ENCODE peak calls at places on chromosomes 5 and 9, in seven cellular contexts. E is activated effector memory CD4-positive, alpha-beta T cell treated with anti-CD3 and anti-CD28 coated beads, Interleukin-2, amount 50 U/mL, for 16 hours; V is neural crest cell; X is KBM-7; O is AG09309; Q is mucosa of descending colon; W is GM13977. L is an unnamed sample.
A peak's percentile ranks its signal among the peaks of the same experiment; 100 is the strongest.

GRCh38 chr9:101514056-101514455 is 19.6 kb upstream of the RNF20 start:
- DNase-seq in E (no peak), V (no peak), X (no peak), O (no peak), Q (no peak), W (no peak), L (no peak)

GRCh38 chr9:76560481-76560891 is 101.5 kb downstream of the GCNT1 start:
- DNase-seq in E (no peak), V (no peak), X (no peak), O (peak; percentile 72), Q (no peak), W (no peak), L (no peak)

GRCh38 chr5:115191439-115192031 is 21.8 kb upstream of the TRIM36 start:
- DNase-seq in E (no peak), V (no peak), X (no peak), O (no peak), Q (no peak), W (no peak), L (no peak)

GRCh38 chr5:43661102-43661501 is 58.1 kb downstream of the NNT start:
- DNase-seq in E (no peak), V (peak; percentile 9), X (peak; percentile 11), O (no peak), Q (no peak), W (no peak), L (no peak)

GRCh38 chr9:105088499-105088898 is 156.0 kb upstream of the SLC44A1 start:
- DNase-seq in E (no peak), V (no peak), X (no peak), O (no peak), Q (no peak), W (no peak), L (no peak)

GRCh38 chr5:76368941-76369340 is 34.1 kb upstream of the IQGAP2 start:
- DNase-seq in E (no peak), V (no peak), X (peak; percentile 25), O (no peak), Q (no peak), W (no peak), L (no peak)

GRCh38 chr5:1464096-1464446 is 18.8 kb upstream of the SLC6A3 start:
- DNase-seq in E (peak; percentile 51), V (no peak), X (no peak), O (no peak), Q (peak; percentile 43), W (no peak), L (no peak)

GRCh38 chr9:115030006-115030405 is 88.0 kb downstream of the TNC start:
- DNase-seq in E (no peak), V (no peak), X (no peak), O (no peak), Q (no peak), W (no peak), L (no peak)

GRCh38 chr5:1745806-1746370 is 53.7 kb downstream of the MRPL36 start:
- DNase-seq in E (peak; percentile 38), V (no peak), X (no peak), O (no peak), Q (no peak), W (no peak), L (no peak)

L was measured in frontal cortex.